ENCODE peak calls at places on chromosomes 11 and 22, in seven cellular contexts. Y is H1, V is K562, Z is GM12878, R is SK-N-SH, C is HepG2, W is GM12891. K is an unnamed sample.

GRCh38 chr11:60912851-60913550 is 957 bp upstream of the TMEM109 start:
- DNase-seq in C (no peak), Z (no peak), R (no peak), V (no peak), Y (no peak), W (no peak), K (no peak)

GRCh38 chr22:32920734-32921133 is 119.2 kb downstream of the TIMP3 start:
- DNase-seq in Y (no peak), C (no peak), W (no peak), Z (no peak), R (no peak), V (no peak), K (no peak)

GRCh38 chr11:126307706-126308105 is 3.8 kb downstream of the DCPS start:
- DNase-seq in W (no peak), V (no peak), R (peak; percentile 33), Z (no peak), Y (peak; percentile 59), C (peak; percentile 35), K (no peak)

GRCh38 chr22:16829985-16830384 is 4.8 kb upstream of the XKR3 start:
- DNase-seq in V (no peak), C (no peak), R (no peak), Z (no peak), Y (no peak), W (no peak), K (no peak)

GRCh38 chr11:64088159-64089026 is 52.7 kb downstream of the FLRT1 start:
- DNase-seq in Y (peak; percentile 72), V (peak; percentile 45), R (no peak), W (peak; percentile 50), C (peak; percentile 45), Z (no peak), K (no peak)

GRCh38 chr11:78040691-78041379 is 17.8 kb upstream of the KCTD14 start:
- DNase-seq in C (no peak), R (no peak), Y (no peak), W (no peak), V (peak; percentile 48), Z (no peak), K (no peak)

GRCh38 chr22:24805790-24806662 is at the start of gene SGSM1:
- DNase-seq in Y (peak; percentile 91), W (peak; percentile 90), R (peak; percentile 97), Z (no peak), C (peak; percentile 25), V (peak; percentile 91), K (peak; percentile 79)

GRCh38 chr22:30204742-30205111 is 41.8 kb downstream of the LIF start:
- DNase-seq in Y (no peak), C (no peak), W (no peak), V (no peak), R (peak; percentile 80), Z (no peak), K (no peak)

GRCh38 chr11:77073328-77074001 is 6.7 kb downstream of the CAPN5 start:
- DNase-seq in C (peak; percentile 45), V (peak; percentile 30), R (peak; percentile 89), Z (no peak), Y (no peak), W (no peak), K (peak; percentile 12)

GRCh38 chr11:111913997-111914396 is 1.5 kb downstream of the HSPB2 start:
- DNase-seq in W (no peak), V (no peak), C (peak; percentile 46), R (no peak), Z (no peak), Y (no peak), K (no peak)

GRCh38 chr22:39405346-39406085 is 5.9 kb downstream of the TAB1 start:
- DNase-seq in W (no peak), Z (no peak), C (no peak), V (no peak), Y (no peak), R (no peak), K (no peak)

GRCh38 chr11:27467181-27467913 is 5.2 kb downstream of the LGR4 start:
- DNase-seq in R (no peak), W (no peak), Z (no peak), Y (no peak), C (peak; percentile 86), V (no peak), K (no peak)

GRCh38 chr11:92279056-92279455 is 54.4 kb downstream of the FAT3 start:
- DNase-seq in R (no peak), V (no peak), W (no peak), C (no peak), Z (no peak), Y (no peak), K (no peak)

GRCh38 chr11:64745219-64745522 is 1.2 kb upstream of the RASGRP2 start:
- DNase-seq in C (no peak), V (no peak), R (peak; percentile 81), W (peak; percentile 72), Y (peak; percentile 77), Z (no peak), K (peak; percentile 61)

GRCh38 chr11:86722041-86722440 is 49.6 kb upstream of the ME3 start:
- DNase-seq in R (no peak), C (no peak), V (no peak), Z (no peak), W (no peak), Y (no peak), K (no peak)

GRCh38 chr11:93198221-93198650 is 445 bp upstream of the SLC36A4 start:
- DNase-seq in Y (no peak), R (no peak), C (no peak), V (no peak), W (no peak), Z (peak; percentile 4), K (no peak)

GRCh38 chr11:109076870-109077269 is 345.1 kb upstream of the C11orf87 start:
- DNase-seq in C (no peak), V (no peak), Y (no peak), W (no peak), R (peak; percentile 32), Z (no peak), K (no peak)

GRCh38 chr22:38871360-38872171 is 450 bp downstream of the CBX6 start:
- DNase-seq in Z (no peak), W (no peak), Y (peak; percentile 59), V (peak; percentile 18), C (no peak), R (no peak), K (no peak)

GRCh38 chr11:15104166-15104565 is 10.6 kb upstream of the INSC start:
- DNase-seq in Z (no peak), W (no peak), R (no peak), Y (no peak), C (no peak), V (no peak), K (no peak)

GRCh38 chr11:27084407-27084985 is 43.9 kb downstream of the BBOX1 start:
- DNase-seq in W (no peak), C (no peak), Z (no peak), V (no peak), R (no peak), Y (no peak), K (no peak)

GRCh38 chr11:57425565-57426438 is 1.1 kb downstream of the SLC43A3 start:
- DNase-seq in Z (no peak), V (no peak), W (no peak), Y (no peak), R (no peak), C (no peak), K (no peak)

GRCh38 chr11:68796779-68797178 is 44.9 kb downstream of the CPT1A start:
- DNase-seq in R (no peak), V (no peak), C (no peak), Z (no peak), Y (no peak), W (no peak), K (no peak)

GRCh38 chr11:68792400-68792955 is 41.2 kb upstream of the TESMIN start:
- DNase-seq in V (no peak), W (no peak), Z (no peak), R (no peak), Y (no peak), C (no peak), K (no peak)

GRCh38 chr11:68803766-68804165 is 38.0 kb downstream of the CPT1A start:
- DNase-seq in Y (no peak), W (no peak), V (no peak), Z (no peak), C (no peak), R (no peak), K (no peak)

DNA sequence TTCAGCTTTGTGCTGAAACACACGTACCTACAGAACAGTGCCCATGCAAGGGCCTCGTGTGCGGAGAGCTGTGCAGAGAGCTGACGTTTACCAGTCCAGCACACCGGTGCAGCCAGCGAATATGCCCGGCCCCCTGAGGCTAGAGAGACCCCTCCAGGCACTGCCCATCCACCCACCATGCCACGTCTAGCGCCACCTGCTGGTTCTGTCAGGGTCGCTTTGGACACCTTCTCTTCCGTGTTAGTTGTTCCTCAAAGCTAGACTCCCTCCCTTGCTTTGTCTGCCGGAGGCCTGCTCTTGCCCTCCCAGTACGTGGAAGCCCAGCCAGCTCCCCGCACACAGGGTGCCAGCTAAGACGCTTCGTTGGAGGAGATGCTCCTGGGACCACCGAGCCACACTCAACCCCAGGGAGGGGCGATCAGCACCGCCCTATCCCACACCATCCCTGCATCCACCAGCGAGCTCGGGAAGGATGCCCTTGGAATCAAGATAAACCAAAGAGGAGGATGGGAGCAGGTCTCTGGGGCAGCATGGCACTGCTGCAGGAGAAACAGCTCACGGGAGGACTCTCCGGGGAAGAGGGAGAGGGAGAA is 43.4 kb downstream of the CPT1A start:
- DNase-seq in W (no peak), Y (peak; percentile 89), R (peak; percentile 72), C (peak; percentile 12), V (peak; percentile 65), Z (no peak), K (no peak)
- TF ChIP-seq TAF1 in W (no peak), Y (no peak), R (no peak), C (no peak), V (no peak), Z (no peak), K (no peak)

GRCh38 chr22:44623771-44624510 is 78.1 kb upstream of the PRR5 start:
- DNase-seq in W (no peak), Y (peak; percentile 72), R (no peak), C (no peak), V (peak; percentile 30), Z (no peak), K (no peak)

GRCh38 chr22:44625981-44626687 is 75.9 kb upstream of the PRR5 start:
- DNase-seq in W (peak; percentile 84), R (peak; percentile 88), Y (peak; percentile 93), Z (peak; percentile 15), V (peak; percentile 81), C (peak; percentile 51), K (peak; percentile 82)

GRCh38 chr22:44622685-44623084 is 79.3 kb upstream of the PRR5 start:
- DNase-seq in R (no peak), C (no peak), Z (no peak), V (no peak), Y (no peak), W (no peak), K (no peak)

GRCh38 chr22:44625421-44625760 is 76.6 kb upstream of the PRR5 start:
- DNase-seq in Z (no peak), C (no peak), W (no peak), R (peak; percentile 23), Y (no peak), V (no peak), K (no peak)

GRCh38 chr22:44624689-44625420 is 77.1 kb upstream of the PRR5 start:
- DNase-seq in R (no peak), Y (no peak), V (no peak), W (no peak), C (no peak), Z (no peak), K (no peak)
- TF ChIP-seq TAF1 in R (no peak), Y (no peak), V (no peak), W (no peak), C (no peak), Z (no peak), K (no peak)

GRCh38 chr11:67562951-67563350 is 20.7 kb upstream of the GSTP1 start:
- DNase-seq in Y (no peak), W (no peak), C (no peak), V (no peak), R (no peak), Z (no peak), K (no peak)
- TF ChIP-seq TAF1 in Y (no peak), W (no peak), C (no peak), V (no peak), R (no peak), Z (no peak), K (no peak)

GRCh38 chr11:44030276-44030932 is 17.4 kb upstream of the ACCSL start:
- DNase-seq in Z (no peak), C (no peak), W (no peak), V (no peak), Y (peak; percentile 45), R (no peak), K (no peak)
- TF ChIP-seq TAF1 in Z (no peak), C (no peak), W (no peak), V (no peak), Y (no peak), R (no peak), K (no peak)

K was measured in GM12892.